ENCODE peak calls at places on chromosomes 11 and 22, in ten cellular contexts. One of them, this sample, is unnamed.

GRCh38 chr11:59556883-59557205 is 45.5 kb downstream of the OR4D9 start:
- DNase-seq in DMS153: no peak
- DNase-seq in astrocyte of the spinal cord: no peak
- DNase-seq in IMR-90: no peak
- DNase-seq in NCI-H345: peak
- DNase-seq in SK-MEL-5: peak
- DNase-seq in ELR: peak
- DNase-seq in T-cell: no peak
- DNase-seq in HFF-Myc: no peak
- DNase-seq in progenitor cell of endocrine pancreas: no peak
- DNase-seq in this sample: no peak

GRCh38 chr22:30422481-30423295 is 2.9 kb upstream of the MTFP1 start:
- DNase-seq in DMS153: peak
- DNase-seq in astrocyte of the spinal cord: peak
- DNase-seq in IMR-90: peak
- DNase-seq in NCI-H345: peak
- DNase-seq in SK-MEL-5: peak
- DNase-seq in ELR: peak
- DNase-seq in T-cell: no peak
- DNase-seq in HFF-Myc: no peak
- DNase-seq in progenitor cell of endocrine pancreas: no peak
- DNase-seq in this sample: peak

GRCh38 chr11:115161876-115162275 is 342.3 kb downstream of the CADM1 start:
- DNase-seq in DMS153: no peak
- DNase-seq in astrocyte of the spinal cord: no peak
- DNase-seq in IMR-90: no peak
- DNase-seq in NCI-H345: peak
- DNase-seq in SK-MEL-5: no peak
- DNase-seq in ELR: no peak
- DNase-seq in T-cell: no peak
- DNase-seq in HFF-Myc: no peak
- DNase-seq in progenitor cell of endocrine pancreas: no peak
- DNase-seq in this sample: no peak

GRCh38 chr11:8086001-8086479 is 5.0 kb downstream of the TUB start:
- DNase-seq in DMS153: peak
- DNase-seq in astrocyte of the spinal cord: peak
- DNase-seq in IMR-90: peak
- DNase-seq in NCI-H345: peak
- DNase-seq in SK-MEL-5: peak
- DNase-seq in ELR: no peak
- DNase-seq in T-cell: no peak
- DNase-seq in HFF-Myc: no peak
- DNase-seq in progenitor cell of endocrine pancreas: no peak
- DNase-seq in this sample: peak

GRCh38 chr11:89347071-89347470 is 144.1 kb downstream of the NOX4 start:
- DNase-seq in DMS153: no peak
- DNase-seq in astrocyte of the spinal cord: peak
- DNase-seq in IMR-90: no peak
- DNase-seq in NCI-H345: no peak
- DNase-seq in SK-MEL-5: no peak
- DNase-seq in ELR: no peak
- DNase-seq in T-cell: no peak
- DNase-seq in HFF-Myc: no peak
- DNase-seq in progenitor cell of endocrine pancreas: no peak
- DNase-seq in this sample: no peak

GRCh38 chr11:67613960-67614715 is 7.4 kb downstream of the NDUFV1 start:
- DNase-seq in DMS153: no peak
- DNase-seq in astrocyte of the spinal cord: peak
- DNase-seq in IMR-90: peak
- DNase-seq in NCI-H345: peak
- DNase-seq in SK-MEL-5: peak
- DNase-seq in ELR: peak
- DNase-seq in T-cell: peak
- DNase-seq in HFF-Myc: no peak
- DNase-seq in progenitor cell of endocrine pancreas: peak
- DNase-seq in this sample: no peak

GRCh38 chr11:12918667-12919066 is 90.4 kb upstream of the RASSF10 start:
- DNase-seq in DMS153: no peak
- DNase-seq in astrocyte of the spinal cord: no peak
- DNase-seq in IMR-90: no peak
- DNase-seq in NCI-H345: no peak
- DNase-seq in SK-MEL-5: no peak
- DNase-seq in ELR: no peak
- DNase-seq in T-cell: no peak
- DNase-seq in HFF-Myc: no peak
- DNase-seq in progenitor cell of endocrine pancreas: no peak
- DNase-seq in this sample: no peak

GRCh38 chr22:31148953-31149627 is 8.8 kb upstream of the PLA2G3 start:
- DNase-seq in DMS153: peak
- DNase-seq in astrocyte of the spinal cord: peak
- DNase-seq in IMR-90: peak
- DNase-seq in NCI-H345: peak
- DNase-seq in SK-MEL-5: peak
- DNase-seq in ELR: peak
- DNase-seq in T-cell: peak
- DNase-seq in HFF-Myc: no peak
- DNase-seq in progenitor cell of endocrine pancreas: peak
- DNase-seq in this sample: peak

GRCh38 chr22:40289991-40290459 is 56.3 kb upstream of the ADSL start:
- DNase-seq in DMS153: no peak
- DNase-seq in astrocyte of the spinal cord: peak
- DNase-seq in IMR-90: no peak
- DNase-seq in NCI-H345: no peak
- DNase-seq in SK-MEL-5: no peak
- DNase-seq in ELR: peak
- DNase-seq in T-cell: peak
- DNase-seq in HFF-Myc: no peak
- DNase-seq in progenitor cell of endocrine pancreas: no peak
- DNase-seq in this sample: peak

GRCh38 chr22:20237480-20238440 is 30.4 kb downstream of the RTN4R start:
- DNase-seq in DMS153: no peak
- DNase-seq in astrocyte of the spinal cord: no peak
- DNase-seq in IMR-90: no peak
- DNase-seq in NCI-H345: no peak
- DNase-seq in SK-MEL-5: no peak
- DNase-seq in ELR: no peak
- DNase-seq in T-cell: peak
- DNase-seq in HFF-Myc: no peak
- DNase-seq in progenitor cell of endocrine pancreas: no peak
- DNase-seq in this sample: no peak

GRCh38 chr11:99268895-99269294 is 248.1 kb downstream of the CNTN5 start:
- DNase-seq in DMS153: no peak
- DNase-seq in astrocyte of the spinal cord: no peak
- DNase-seq in IMR-90: no peak
- DNase-seq in NCI-H345: peak
- DNase-seq in SK-MEL-5: no peak
- DNase-seq in ELR: no peak
- DNase-seq in T-cell: no peak
- DNase-seq in HFF-Myc: no peak
- DNase-seq in progenitor cell of endocrine pancreas: no peak
- DNase-seq in this sample: no peak

GRCh38 chr22:50139843-50140415 is 30.6 kb upstream of the PANX2 start:
- DNase-seq in DMS153: peak
- DNase-seq in astrocyte of the spinal cord: no peak
- DNase-seq in IMR-90: no peak
- DNase-seq in NCI-H345: peak
- DNase-seq in SK-MEL-5: no peak
- DNase-seq in ELR: no peak
- DNase-seq in T-cell: no peak
- DNase-seq in HFF-Myc: no peak
- DNase-seq in progenitor cell of endocrine pancreas: no peak
- DNase-seq in this sample: no peak

GRCh38 chr11:112307617-112308016 is 47.0 kb upstream of the PLET1 start:
- DNase-seq in DMS153: no peak
- DNase-seq in astrocyte of the spinal cord: no peak
- DNase-seq in IMR-90: no peak
- DNase-seq in NCI-H345: no peak
- DNase-seq in SK-MEL-5: no peak
- DNase-seq in ELR: no peak
- DNase-seq in T-cell: no peak
- DNase-seq in HFF-Myc: no peak
- DNase-seq in progenitor cell of endocrine pancreas: no peak
- DNase-seq in this sample: no peak

GRCh38 chr11:1870721-1871466 is 18.0 kb downstream of the LSP1 start:
- DNase-seq in DMS153: no peak
- DNase-seq in astrocyte of the spinal cord: no peak
- DNase-seq in IMR-90: no peak
- DNase-seq in NCI-H345: no peak
- DNase-seq in SK-MEL-5: no peak
- DNase-seq in ELR: no peak
- DNase-seq in T-cell: peak
- DNase-seq in HFF-Myc: no peak
- DNase-seq in progenitor cell of endocrine pancreas: no peak
- DNase-seq in this sample: no peak

GRCh38 chr11:117841582-117842031 is 17.1 kb upstream of the FXYD2 start:
- DNase-seq in DMS153: no peak
- DNase-seq in astrocyte of the spinal cord: no peak
- DNase-seq in IMR-90: no peak
- DNase-seq in NCI-H345: no peak
- DNase-seq in SK-MEL-5: no peak
- DNase-seq in ELR: no peak
- DNase-seq in T-cell: no peak
- DNase-seq in HFF-Myc: no peak
- DNase-seq in progenitor cell of endocrine pancreas: no peak
- DNase-seq in this sample: no peak

GRCh38 chr22:19874307-19875060 is 19.8 kb upstream of the GNB1L start:
- DNase-seq in DMS153: peak
- DNase-seq in astrocyte of the spinal cord: no peak
- DNase-seq in IMR-90: no peak
- DNase-seq in NCI-H345: peak
- DNase-seq in SK-MEL-5: no peak
- DNase-seq in ELR: no peak
- DNase-seq in T-cell: peak
- DNase-seq in HFF-Myc: no peak
- DNase-seq in progenitor cell of endocrine pancreas: no peak
- DNase-seq in this sample: no peak

GRCh38 chr11:130131957-130132850 is 27.4 kb upstream of the ST14 start:
- DNase-seq in DMS153: peak
- DNase-seq in astrocyte of the spinal cord: peak
- DNase-seq in IMR-90: peak
- DNase-seq in NCI-H345: peak
- DNase-seq in SK-MEL-5: peak
- DNase-seq in ELR: peak
- DNase-seq in T-cell: peak
- DNase-seq in HFF-Myc: peak
- DNase-seq in progenitor cell of endocrine pancreas: no peak
- DNase-seq in this sample: peak

GRCh38 chr11:64208796-64209562 is 2.5 kb downstream of the FERMT3 start:
- DNase-seq in DMS153: no peak
- DNase-seq in astrocyte of the spinal cord: no peak
- DNase-seq in IMR-90: no peak
- DNase-seq in NCI-H345: no peak
- DNase-seq in SK-MEL-5: no peak
- DNase-seq in ELR: no peak
- DNase-seq in T-cell: no peak
- DNase-seq in HFF-Myc: no peak
- DNase-seq in progenitor cell of endocrine pancreas: no peak
- DNase-seq in this sample: no peak

GRCh38 chr11:25484225-25484624 is 847.7 kb upstream of the ANO3 start:
- DNase-seq in DMS153: no peak
- DNase-seq in astrocyte of the spinal cord: no peak
- DNase-seq in IMR-90: no peak
- DNase-seq in NCI-H345: no peak
- DNase-seq in SK-MEL-5: no peak
- DNase-seq in ELR: no peak
- DNase-seq in T-cell: no peak
- DNase-seq in HFF-Myc: no peak
- DNase-seq in progenitor cell of endocrine pancreas: no peak
- DNase-seq in this sample: no peak

GRCh38 chr22:19966908-19967750 is 25.5 kb upstream of the TXNRD2 start:
- DNase-seq in DMS153: no peak
- DNase-seq in astrocyte of the spinal cord: no peak
- DNase-seq in IMR-90: no peak
- DNase-seq in NCI-H345: no peak
- DNase-seq in SK-MEL-5: no peak
- DNase-seq in ELR: no peak
- DNase-seq in T-cell: no peak
- DNase-seq in HFF-Myc: no peak
- DNase-seq in progenitor cell of endocrine pancreas: no peak
- DNase-seq in this sample: no peak

GRCh38 chr11:102427068-102427467 is 25.5 kb downstream of the TMEM123 start:
- DNase-seq in DMS153: no peak
- DNase-seq in astrocyte of the spinal cord: no peak
- DNase-seq in IMR-90: no peak
- DNase-seq in NCI-H345: no peak
- DNase-seq in SK-MEL-5: peak
- DNase-seq in ELR: no peak
- DNase-seq in T-cell: no peak
- DNase-seq in HFF-Myc: no peak
- DNase-seq in progenitor cell of endocrine pancreas: no peak
- DNase-seq in this sample: no peak

GRCh38 chr11:33667819-33668467 is 32.7 kb downstream of the C11orf91 start:
- DNase-seq in DMS153: no peak
- DNase-seq in astrocyte of the spinal cord: no peak
- DNase-seq in IMR-90: no peak
- DNase-seq in NCI-H345: no peak
- DNase-seq in SK-MEL-5: no peak
- DNase-seq in ELR: no peak
- DNase-seq in T-cell: no peak
- DNase-seq in HFF-Myc: no peak
- DNase-seq in progenitor cell of endocrine pancreas: no peak
- DNase-seq in this sample: no peak

GRCh38 chr11:121898913-121899312 is 217.1 kb downstream of the BLID start:
- DNase-seq in DMS153: no peak
- DNase-seq in astrocyte of the spinal cord: no peak
- DNase-seq in IMR-90: peak
- DNase-seq in NCI-H345: no peak
- DNase-seq in SK-MEL-5: no peak
- DNase-seq in ELR: no peak
- DNase-seq in T-cell: no peak
- DNase-seq in HFF-Myc: no peak
- DNase-seq in progenitor cell of endocrine pancreas: no peak
- DNase-seq in this sample: no peak

GRCh38 chr11:128796275-128796674 is 70.8 kb downstream of the KCNJ1 start:
- DNase-seq in DMS153: no peak
- DNase-seq in astrocyte of the spinal cord: peak
- DNase-seq in IMR-90: peak
- DNase-seq in NCI-H345: no peak
- DNase-seq in SK-MEL-5: no peak
- DNase-seq in ELR: peak
- DNase-seq in T-cell: no peak
- DNase-seq in HFF-Myc: no peak
- DNase-seq in progenitor cell of endocrine pancreas: no peak
- DNase-seq in this sample: peak